ENCODE peak calls at places on chromosomes 1 and 21, in ten cellular contexts. L is cardiac septum; R is RWPE2; A is stimulated activated CD4-positive, alpha-beta T cell treated with anti-CD3 and anti-CD28 coated beads, Interleukin-4, amount 100 ng/mL, for 24 hours; G is dorsolateral prefrontal cortex; V is lower leg skin; T is NCI-H1092; F is hypothalamus; O is endothelial cell; E is small intestine. Y is an unnamed sample.

GRCh38 chr21:18023099-18023498 is 203.9 kb upstream of the C21orf91 start:
- DNase-seq in G (no peak), F (no peak), O (no peak), A (no peak), V (no peak), T (no peak), R (no peak), L (no peak), E (no peak), Y (no peak)

GRCh38 chr1:218361298-218362065 is 16.3 kb downstream of the TGFB2 start:
- DNase-seq in A (no peak), V (no peak), O (peak), R (no peak), E (no peak), G (no peak), T (no peak), L (no peak), F (no peak), Y (no peak)

GRCh38 chr1:2804628-2805351 is 3.3 kb upstream of the TTC34 start:
- DNase-seq in G (no peak), V (no peak), E (no peak), R (peak), T (no peak), L (no peak), F (no peak), O (no peak), A (no peak), Y (no peak)

GRCh38 chr1:57252597-57253306 is 171.1 kb downstream of the DAB1 start:
- DNase-seq in E (peak), A (no peak), T (no peak), G (no peak), V (no peak), R (no peak), O (no peak), L (no peak), F (no peak), Y (no peak)

GRCh38 chr21:46184625-46185555 is 631 bp upstream of the SPATC1L start:
- DNase-seq in A (peak), L (peak), V (peak), G (peak), E (peak), R (peak), T (peak), O (peak), F (peak), Y (peak)

GRCh38 chr1:118340928-118341905 is 156.2 kb upstream of the SPAG17 start:
- DNase-seq in V (no peak), L (no peak), G (no peak), O (no peak), R (no peak), T (no peak), E (no peak), F (no peak), A (no peak), Y (no peak)

GRCh38 chr1:37449936-37450335 is 24.4 kb upstream of the ZC3H12A start:
- DNase-seq in G (no peak), O (no peak), V (no peak), L (no peak), E (no peak), T (no peak), A (no peak), R (no peak), F (no peak), Y (no peak)

GRCh38 chr1:174791863-174792262 is 207.9 kb upstream of the CACYBP start:
- DNase-seq in V (no peak), T (no peak), G (no peak), L (no peak), O (no peak), R (no peak), A (no peak), E (no peak), F (no peak), Y (no peak)

GRCh38 chr1:181369416-181369815 is 113.9 kb upstream of the CACNA1E start:
- DNase-seq in T (no peak), F (no peak), L (no peak), O (no peak), V (no peak), R (no peak), A (no peak), G (no peak), E (no peak), Y (no peak)

GRCh38 chr1:93603106-93603505 is 78.5 kb downstream of the BCAR3 start:
- DNase-seq in A (no peak), R (no peak), V (no peak), E (no peak), G (no peak), O (no peak), L (no peak), F (no peak), T (no peak), Y (no peak)

GRCh38 chr1:9302745-9303524 is 10.2 kb downstream of the SPSB1 start:
- DNase-seq in F (no peak), L (no peak), O (no peak), V (no peak), E (peak), T (no peak), G (no peak), A (no peak), R (no peak), Y (no peak)

GRCh38 chr1:58618303-58618702 is 41.3 kb upstream of the TACSTD2 start:
- DNase-seq in A (no peak), F (no peak), E (no peak), L (no peak), O (no peak), G (no peak), R (peak), V (peak), T (no peak), Y (no peak)

GRCh38 chr1:77950873-77951272 is 28.0 kb downstream of the FUBP1 start:
- DNase-seq in E (no peak), R (no peak), G (no peak), T (no peak), L (no peak), A (no peak), V (no peak), O (no peak), F (no peak), Y (no peak)

GRCh38 chr1:204296431-204296988 is 63.2 kb downstream of the PLEKHA6 start:
- DNase-seq in F (no peak), T (no peak), O (no peak), E (no peak), V (no peak), R (no peak), G (no peak), L (no peak), A (no peak), Y (no peak)

GRCh38 chr1:112696578-112697320 is 10.2 kb downstream of the RHOC start:
- DNase-seq in A (no peak), F (no peak), O (no peak), R (no peak), T (no peak), G (no peak), E (no peak), L (no peak), V (no peak), Y (no peak)

GRCh38 chr1:36350659-36351171 is 27.3 kb upstream of the EVA1B start:
- DNase-seq in F (no peak), L (no peak), A (peak), T (no peak), E (no peak), O (no peak), V (peak), R (no peak), G (no peak), Y (peak)